ENCODE peak calls at places on chromosomes 7 and 10, in five cellular contexts. U is T-helper 1 cell; E is skeletal muscle cell; V is SHP77; P is stimulated activated CD4-positive, alpha-beta T cell treated with anti-CD3 and anti-CD28 coated beads, Interleukin-15, amount 100 ng/mL, for 24 hours. D is an unnamed sample.
A peak's percentile ranks its signal among the peaks of the same experiment; 100 is the strongest.

GRCh38 chr7:1741751-1742554 is 71.9 kb downstream of the ELFN1 start:
- DNase-seq in U (no peak), E (no peak), V (peak; percentile 79), P (no peak), D (no peak)

GRCh38 chr10:111083222-111084095 is 6.6 kb downstream of the ADRA2A start:
- DNase-seq in U (no peak), E (no peak), V (no peak), P (no peak), D (no peak)

GRCh38 chr10:132613566-132614348 is 76.2 kb downstream of the INPP5A start:
- DNase-seq in U (no peak), E (no peak), V (no peak), P (no peak), D (no peak)

GRCh38 chr10:7457478-7458316 is 46.9 kb upstream of the SFMBT2 start:
- DNase-seq in U (no peak), E (no peak), V (no peak), P (no peak), D (no peak)

GRCh38 chr7:70384891-70385290 is 747.1 kb upstream of the GALNT17 start:
- DNase-seq in U (no peak), E (peak; percentile 51), V (no peak), P (no peak), D (peak; percentile 7)

GRCh38 chr10:112490543-112490942 is 43.5 kb downstream of the VTI1A start:
- DNase-seq in U (no peak), E (no peak), V (peak; percentile 58), P (no peak), D (no peak)

GRCh38 chr10:89235073-89235798 is 16.3 kb downstream of the LIPA start:
- DNase-seq in U (no peak), E (no peak), V (no peak), P (no peak), D (no peak)

GRCh38 chr7:48924433-48924832 is at the start of gene CDC14C:
- DNase-seq in U (no peak), E (no peak), V (no peak), P (no peak), D (no peak)

GRCh38 chr7:127912901-127913300 is 118.3 kb downstream of the LRRC4 start:
- DNase-seq in U (no peak), E (no peak), V (no peak), P (no peak), D (no peak)

GRCh38 chr10:61961278-61961677 is 59.8 kb downstream of the ARID5B start:
- DNase-seq in U (peak; percentile 5), E (no peak), V (no peak), P (no peak), D (no peak)

GRCh38 chr10:93410697-93411348 is 71.3 kb downstream of the MYOF start:
- DNase-seq in U (no peak), E (no peak), V (no peak), P (peak; percentile 39), D (no peak)

GRCh38 chr10:110901954-110902819 is 16.8 kb downstream of the BBIP1 start:
- DNase-seq in U (no peak), E (peak; percentile 75), V (no peak), P (peak; percentile 53), D (no peak)

GRCh38 chr7:124723012-124723411 is 42.6 kb downstream of the GPR37 start:
- DNase-seq in U (no peak), E (peak; percentile 6), V (no peak), P (no peak), D (no peak)